ENCODE peak calls at places on chromosomes 11 and 22, in nine cellular contexts. X is MM.1S, P is H1, E is hepatocyte, S is OCI-LY7, O is IMR-90, R is HCT116, D is GM23338, C is endothelial cell of umbilical vein. H is an unnamed sample. For H4K20me1, the result is how much of the 10 kb centered on the place peaks cover.

GRCh38 chr11:9662273-9662672 is 1.6 kb upstream of the SWAP70 start:
- DNase-seq in X (no peak), P (no peak), R (no peak), O (no peak), E (no peak), D (no peak), S (peak), C (no peak), H (no peak)

GRCh38 chr11:114309517-114309916 is 13.3 kb downstream of the NNMT start:
- DNase-seq in C (no peak), O (no peak), S (no peak), E (no peak), P (no peak), R (no peak), X (no peak), D (no peak), H (peak)

GRCh38 chr11:59283825-59284772 is 71.4 kb upstream of the MPEG1 start:
- DNase-seq in S (peak), C (peak), D (peak), O (peak), X (peak), R (peak), P (no peak), E (peak), H (peak)

GRCh38 chr11:47020793-47021624 is 84.4 kb downstream of the CSTPP1 start:
- DNase-seq in O (peak), E (no peak), R (no peak), S (no peak), X (no peak), C (no peak), D (peak), P (no peak), H (no peak)

GRCh38 chr22:44193537-44193896 is 12.8 kb downstream of the PARVG start:
- DNase-seq in O (no peak), R (no peak), C (no peak), S (no peak), D (no peak), X (peak), E (no peak), P (no peak), H (no peak)

GRCh38 chr11:117187799-117188481 is 9.4 kb downstream of the SIDT2 start:
- DNase-seq in C (no peak), O (no peak), P (no peak), S (no peak), D (no peak), R (no peak), X (no peak), E (no peak), H (no peak)

GRCh38 chr11:69344570-69345145 is 50.7 kb downstream of the MYEOV start:
- DNase-seq in O (no peak), X (no peak), R (no peak), E (no peak), D (no peak), C (no peak), P (no peak), S (no peak), H (no peak)

GRCh38 chr11:46389450-46390330 is 1.9 kb downstream of the CHRM4 start:
- DNase-seq in O (peak), R (peak), C (peak), S (peak), E (peak), X (peak), P (no peak), D (peak), H (peak)

GRCh38 chr22:38413085-38414008 is 41.7 kb downstream of the KCNJ4 start:
- DNase-seq in R (no peak), P (no peak), E (peak), S (no peak), O (no peak), C (no peak), X (no peak), D (no peak), H (peak)

GRCh38 chr11:6433998-6434650 is 6.7 kb downstream of the HPX start:
- DNase-seq in S (peak), D (no peak), E (no peak), R (no peak), X (no peak), O (no peak), C (no peak), P (no peak), H (no peak)

GRCh38 chr22:38567531-38568245 is 2.3 kb downstream of the DMC1 start:
- DNase-seq in R (no peak), D (peak), O (no peak), E (no peak), P (no peak), X (no peak), S (no peak), C (no peak), H (no peak)

GRCh38 chr11:122367809-122368231 is 251.8 kb upstream of the BLID start:
- DNase-seq in P (no peak), S (no peak), R (no peak), X (no peak), D (no peak), O (peak), E (peak), C (peak), H (peak)

GRCh38 chr11:70205049-70205725 is 2.1 kb downstream of the FADD start:
- DNase-seq in D (no peak), C (no peak), E (no peak), O (peak), X (no peak), R (no peak), S (no peak), P (no peak), H (peak)

GRCh38 chr11:126303623-126304456 is at the start of gene DCPS:
- DNase-seq in D (peak), C (peak), X (peak), S (peak), P (peak), E (peak), O (peak), R (peak), H (peak)

GRCh38 chr11:116696381-116696941 is 76.3 kb downstream of the BUD13 start:
- DNase-seq in O (no peak), D (no peak), P (no peak), R (no peak), X (no peak), S (no peak), E (no peak), C (no peak), H (peak)

GRCh38 chr22:40463017-40463631 is 92.7 kb downstream of the SGSM3 start:
- DNase-seq in S (peak), P (no peak), D (no peak), E (no peak), R (no peak), C (no peak), X (no peak), O (no peak), H (no peak)

GRCh38 chr11:18010977-18011586 is 1.8 kb downstream of the SERGEF start:
- DNase-seq in E (no peak), S (no peak), R (no peak), D (no peak), P (no peak), O (no peak), X (no peak), C (no peak), H (peak)

GRCh38 chr22:38230108-38230825 is 28.5 kb downstream of the MAFF start:
- DNase-seq in P (no peak), R (no peak), E (peak), X (no peak), O (no peak), S (peak), C (peak), D (peak), H (peak)

GRCh38 chr22:17087176-17088131 is 2.7 kb downstream of the IL17RA start:
- DNase-seq in P (no peak), O (peak), D (no peak), X (peak), E (no peak), R (no peak), C (no peak), S (peak), H (no peak)

GRCh38 chr11:10625281-10625981 is 57.0 kb upstream of the LYVE1 start:
- DNase-seq in D (no peak), R (no peak), C (peak), X (no peak), P (no peak), E (no peak), O (no peak), S (no peak), H (no peak)

GRCh38 chr11:71432761-71433647 is 15.2 kb downstream of the DHCR7 start:
- DNase-seq in O (no peak), X (no peak), R (no peak), E (no peak), P (no peak), S (no peak), C (no peak), D (no peak), H (no peak)

GRCh38 chr11:83827940-83828554 is 541.9 kb upstream of the CCDC90B start:
- DNase-seq in S (peak), E (peak), O (peak), R (peak), C (peak), P (no peak), D (peak), X (peak), H (peak)

GRCh38 chr11:2573240-2574042 is 126.4 kb downstream of the KCNQ1OT1 start:
- DNase-seq in S (no peak), P (no peak), C (no peak), R (no peak), O (no peak), E (no peak), D (no peak), X (no peak), H (no peak)

GRCh38 chr22:46789992-46790391 is 27.5 kb downstream of the TBC1D22A start:
- DNase-seq in R (no peak), S (no peak), O (no peak), X (no peak), C (no peak), D (no peak), P (no peak), E (no peak), H (no peak)
- H4K20me1 ChIP-seq in R (under half), S (under half), O (under half), X (under half), C (under half), D (under half), P (under half), E (under half), H (under half)

GRCh38 chr11:86248609-86249008 is 4.1 kb downstream of the EED start:
- DNase-seq in O (no peak), D (peak), S (no peak), E (no peak), R (no peak), C (no peak), P (no peak), X (no peak), H (no peak)

GRCh38 chr11:86251285-86251830 is 6.8 kb downstream of the EED start:
- DNase-seq in P (no peak), O (no peak), X (peak), C (no peak), S (no peak), D (no peak), R (no peak), E (no peak), H (peak)

GRCh38 chr11:86246293-86246675 is 1.7 kb downstream of the EED start:
- DNase-seq in X (no peak), C (no peak), O (no peak), R (no peak), P (no peak), D (no peak), E (no peak), S (no peak), H (peak)

GRCh38 chr11:86247608-86248007 is 3.1 kb downstream of the EED start:
- DNase-seq in P (no peak), C (no peak), E (no peak), D (no peak), X (no peak), R (no peak), S (no peak), O (no peak), H (no peak)

GRCh38 chr11:86249307-86250098 is 5.0 kb downstream of the EED start:
- DNase-seq in E (no peak), O (no peak), P (no peak), R (no peak), C (peak), X (no peak), D (no peak), S (no peak), H (peak)
- H4K20me1 ChIP-seq in E (under half), O (under half), P (under half), R (under half), C (under half), X (under half), D (under half), S (under half), H (under half)

DNA sequence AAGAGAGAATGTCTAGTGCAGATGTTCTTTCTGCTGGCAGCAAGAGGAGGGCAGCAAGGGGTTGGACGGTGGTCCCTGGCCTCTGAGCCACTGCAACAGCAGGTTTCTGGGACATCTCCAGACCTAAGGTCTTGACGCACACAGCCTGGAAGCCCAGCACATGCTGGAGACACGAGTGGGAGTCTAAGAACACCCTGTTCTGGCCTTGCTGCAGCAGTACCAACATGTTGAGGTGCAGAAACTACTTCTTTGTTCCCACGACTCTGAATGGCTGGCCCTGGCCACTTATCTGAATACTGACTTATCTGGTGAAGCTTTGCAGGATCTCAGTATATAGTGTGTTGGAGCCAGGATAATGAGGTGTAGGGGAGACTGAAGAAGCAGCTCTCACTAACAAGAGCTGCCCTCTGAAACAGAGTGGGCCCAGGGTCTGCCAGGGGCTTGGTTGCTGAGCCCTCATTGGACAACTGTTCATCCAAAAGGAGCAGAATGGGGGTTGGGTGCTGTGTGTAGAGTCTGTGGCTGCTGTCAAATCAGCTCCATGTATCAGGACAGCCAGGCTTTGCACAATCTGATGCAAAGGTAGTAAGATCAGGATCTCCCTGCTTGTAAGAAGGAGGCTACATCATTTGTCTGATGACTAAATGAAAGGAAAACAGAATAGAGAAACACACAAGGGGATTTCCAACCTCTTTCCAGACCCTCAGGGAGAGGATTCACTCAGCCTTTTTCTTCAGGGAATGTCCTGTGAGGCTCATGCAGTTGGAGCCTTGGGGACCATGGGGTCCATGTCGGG is 7.0 kb downstream of the MICAL2 start:
- DNase-seq in S (no peak), D (no peak), O (peak), R (no peak), E (no peak), P (no peak), X (no peak), C (no peak), H (no peak)
- H4K20me1 ChIP-seq in S (under half), D (under half), O (half or more), R (under half), E (under half), P (under half), X (under half), C (under half), H (under half)

GRCh38 chr22:30064172-30064571 is 16.1 kb upstream of the HORMAD2 start:
- DNase-seq in E (no peak), O (no peak), P (no peak), D (no peak), S (no peak), X (no peak), R (no peak), C (no peak), H (no peak)
- H4K20me1 ChIP-seq in E (under half), O (under half), P (under half), D (under half), S (under half), X (under half), R (under half), C (under half), H (under half)

GRCh38 chr22:32515074-32515473 is 40.5 kb downstream of the FBXO7 start:
- DNase-seq in C (no peak), P (no peak), E (no peak), D (no peak), O (no peak), S (no peak), X (no peak), R (no peak), H (no peak)

GRCh38 chr22:32511274-32511673 is 36.7 kb downstream of the FBXO7 start:
- DNase-seq in C (no peak), X (no peak), R (no peak), D (no peak), S (no peak), O (no peak), E (no peak), P (no peak), H (no peak)

GRCh38 chr22:32509045-32509444 is 34.4 kb downstream of the FBXO7 start:
- DNase-seq in C (no peak), S (no peak), O (no peak), D (no peak), E (no peak), X (no peak), P (no peak), R (no peak), H (no peak)

GRCh38 chr22:32511776-32512175 is 37.2 kb downstream of the FBXO7 start:
- DNase-seq in S (no peak), E (no peak), X (no peak), O (no peak), D (no peak), P (no peak), C (no peak), R (no peak), H (no peak)

GRCh38 chr22:32512267-32512982 is 37.8 kb downstream of the FBXO7 start:
- DNase-seq in E (no peak), O (no peak), R (no peak), X (no peak), D (no peak), C (no peak), S (no peak), P (no peak), H (no peak)
- H4K20me1 ChIP-seq in E (under half), O (under half), R (under half), X (under half), D (under half), C (under half), S (under half), P (under half), H (under half)

GRCh38 chr11:57586711-57587110 is 10.8 kb upstream of the SERPING1 start:
- DNase-seq in X (no peak), R (no peak), E (no peak), S (no peak), O (no peak), P (no peak), D (no peak), C (no peak), H (no peak)
- H4K20me1 ChIP-seq in X (under half), R (under half), E (under half), S (under half), O (under half), P (under half), D (under half), C (under half), H (under half)